ENCODE peak calls at places on chromosome 2, in ten cellular contexts. V is aorta; G is MM.1S; E is keratinocyte; H is H9; M is psoas muscle; C is IMR-90; Y is prostate gland; I is effector memory CD4-positive, alpha-beta T cell; J is Caco-2. W is an unnamed sample.

GRCh38 chr2:7837232-7837760 is 844.6 kb upstream of the ID2 start:
- DNase-seq in I (no peak), J (no peak), M (no peak), G (no peak), Y (no peak), C (no peak), V (no peak), E (no peak), H (no peak), W (no peak)

GRCh38 chr2:217794133-217794986 is 208.4 kb downstream of the TNS1 start:
- DNase-seq in E (no peak), Y (no peak), M (no peak), V (no peak), G (no peak), H (no peak), J (no peak), I (no peak), C (no peak), W (no peak)

GRCh38 chr2:144519934-144520717 is at the start of gene ZEB2:
- DNase-seq in G (no peak), Y (no peak), J (no peak), M (peak; percentile 34), E (no peak), V (peak; percentile 75), I (no peak), C (peak; percentile 84), H (peak; percentile 45), W (no peak)

GRCh38 chr2:144401036-144401435 is 118.9 kb downstream of the ZEB2 start:
- DNase-seq in H (no peak), I (no peak), V (no peak), M (no peak), Y (no peak), C (no peak), J (no peak), E (no peak), G (no peak), W (no peak)

GRCh38 chr2:218853766-218854165 is 5.8 kb upstream of the WNT6 start:
- DNase-seq in G (no peak), V (peak; percentile 31), I (no peak), Y (no peak), C (peak; percentile 13), J (no peak), H (no peak), E (no peak), M (no peak), W (no peak)

GRCh38 chr2:48306409-48307284 is 223.3 kb upstream of the STON1 start:
- DNase-seq in I (no peak), G (no peak), J (no peak), C (peak; percentile 26), Y (no peak), E (no peak), H (no peak), M (no peak), V (no peak), W (no peak)

GRCh38 chr2:46537046-46537445 is 57.7 kb downstream of the TMEM247 start:
- DNase-seq in I (no peak), G (no peak), Y (no peak), J (no peak), E (no peak), V (no peak), C (no peak), H (no peak), M (no peak), W (no peak)

GRCh38 chr2:237978058-237978712 is 11.4 kb downstream of the UBE2F start:
- DNase-seq in Y (no peak), M (no peak), J (no peak), E (no peak), V (peak; percentile 59), H (no peak), G (no peak), I (no peak), C (peak; percentile 30), W (no peak)

GRCh38 chr2:60530228-60530627 is 23.2 kb downstream of the BCL11A start:
- DNase-seq in Y (peak; percentile 47), C (no peak), E (no peak), M (no peak), V (no peak), G (no peak), J (no peak), H (no peak), I (no peak), W (no peak)

GRCh38 chr2:238914648-238915015 is 66.7 kb downstream of the TWIST2 start:
- DNase-seq in M (no peak), E (no peak), I (no peak), H (no peak), C (peak; percentile 76), J (no peak), V (no peak), G (no peak), Y (no peak), W (no peak)

GRCh38 chr2:41999882-42000281 is 47.9 kb upstream of the PKDCC start:
- DNase-seq in M (no peak), E (no peak), H (no peak), J (no peak), V (no peak), I (no peak), C (no peak), G (no peak), Y (no peak), W (no peak)
- H3K9me3 ChIP-seq in M (no peaks in the 10 kb centered on the region), E (no peaks in the 10 kb centered on the region), H (no peaks in the 10 kb centered on the region), J (peaks cover 14% of the 10 kb centered on the region), V (no peaks in the 10 kb centered on the region), I (peaks cover 9% of the 10 kb centered on the region), C (peaks cover 6% of the 10 kb centered on the region), G (no peaks in the 10 kb centered on the region), Y (no peaks in the 10 kb centered on the region), W (no peaks in the 10 kb centered on the region)

GRCh38 chr2:1159013-1159412 is 208.4 kb downstream of the SNTG2 start:
- DNase-seq in Y (no peak), I (no peak), E (no peak), J (no peak), C (no peak), G (no peak), V (no peak), M (no peak), H (no peak), W (no peak)
- H3K9me3 ChIP-seq in Y (no peaks in the 10 kb centered on the region), I (no peaks in the 10 kb centered on the region), E (peaks cover 1% of the 10 kb centered on the region), J (peaks cover 2% of the 10 kb centered on the region), C (peaks cover 37% of the 10 kb centered on the region), G (no peaks in the 10 kb centered on the region), V (no peaks in the 10 kb centered on the region), M (no peaks in the 10 kb centered on the region), H (no peaks in the 10 kb centered on the region), W (no peaks in the 10 kb centered on the region)

GRCh38 chr2:240518981-240519380 is 38.8 kb downstream of the ANKMY1 start:
- DNase-seq in H (no peak), E (no peak), G (no peak), J (no peak), Y (no peak), I (no peak), V (peak; percentile 34), C (no peak), M (no peak), W (no peak)

GRCh38 chr2:240520143-240520973 is 37.4 kb downstream of the ANKMY1 start:
- DNase-seq in G (no peak), Y (no peak), C (no peak), E (no peak), M (no peak), V (peak; percentile 66), I (no peak), H (peak; percentile 64), J (no peak), W (no peak)

GRCh38 chr2:240519396-240520142 is 38.2 kb downstream of the ANKMY1 start:
- DNase-seq in C (peak; percentile 40), I (no peak), J (no peak), Y (no peak), H (no peak), E (no peak), M (no peak), G (no peak), V (peak; percentile 69), W (no peak)

GRCh38 chr2:240522406-240522805 is 35.4 kb downstream of the ANKMY1 start:
- DNase-seq in J (no peak), E (no peak), G (no peak), V (peak; percentile 55), Y (no peak), C (no peak), H (no peak), M (no peak), I (no peak), W (no peak)

GRCh38 chr2:240520974-240521350 is 36.8 kb downstream of the ANKMY1 start:
- DNase-seq in Y (no peak), I (no peak), V (peak; percentile 66), C (no peak), G (no peak), H (no peak), J (no peak), M (no peak), E (no peak), W (no peak)
- H3K9me3 ChIP-seq in Y (no peaks in the 10 kb centered on the region), I (no peaks in the 10 kb centered on the region), V (no peaks in the 10 kb centered on the region), C (peaks cover 16% of the 10 kb centered on the region), G (no peaks in the 10 kb centered on the region), H (peaks cover 17% of the 10 kb centered on the region), J (peaks cover 3% of the 10 kb centered on the region), M (no peaks in the 10 kb centered on the region), E (peaks cover 11% of the 10 kb centered on the region), W (no peaks in the 10 kb centered on the region)

GRCh38 chr2:167215595-167215994 is 327.3 kb downstream of the XIRP2 start:
- DNase-seq in H (no peak), M (no peak), G (no peak), V (no peak), I (no peak), Y (no peak), C (no peak), J (no peak), E (no peak), W (no peak)
- H3K9me3 ChIP-seq in H (no peaks in the 10 kb centered on the region), M (no peaks in the 10 kb centered on the region), G (no peaks in the 10 kb centered on the region), V (no peaks in the 10 kb centered on the region), I (no peaks in the 10 kb centered on the region), Y (no peaks in the 10 kb centered on the region), C (no peaks in the 10 kb centered on the region), J (no peaks in the 10 kb centered on the region), E (no peaks in the 10 kb centered on the region), W (no peaks in the 10 kb centered on the region)

W was measured in T-helper 17 cell.